ENCODE peak calls at places on chromosome X, in nine cellular contexts. C is GM10248, M is GM12878, A is nephron progenitor cell, D is type B pancreatic cell, G is A549, T is upper lobe of left lung, N is fibroblast of mammary gland, F is HFFc6. J is an unnamed sample.

GRCh38 chrX:95764972-95765451 is 919.6 kb upstream of the DIAPH2 start:
- DNase-seq in C (peak; percentile 3), M (no peak), A (no peak), D (no peak), G (no peak), T (no peak), N (peak; percentile 44), F (no peak), J (peak; percentile 8)

GRCh38 chrX:70253377-70254062 is 6.5 kb downstream of the P2RY4 start:
- DNase-seq in C (no peak), M (no peak), A (no peak), D (no peak), G (no peak), T (no peak), N (peak; percentile 33), F (no peak), J (no peak)

GRCh38 chrX:40297949-40298539 is 200.3 kb upstream of the BCOR start:
- DNase-seq in C (no peak), M (no peak), A (no peak), D (no peak), G (no peak), T (no peak), N (no peak), F (no peak), J (no peak)

GRCh38 chrX:140501940-140502468 is 2.9 kb downstream of the SOX3 start:
- DNase-seq in C (no peak), M (no peak), A (no peak), D (no peak), G (no peak), T (no peak), N (no peak), F (no peak), J (no peak)

GRCh38 chrX:21837056-21837455 is 2.4 kb upstream of the MBTPS2 start:
- DNase-seq in C (no peak), M (no peak), A (no peak), D (no peak), G (no peak), T (no peak), N (no peak), F (no peak), J (no peak)

GRCh38 chrX:150482537-150483217 is 85.7 kb upstream of the MTM1 start:
- DNase-seq in C (no peak), M (no peak), A (no peak), D (no peak), G (peak; percentile 59), T (no peak), N (peak; percentile 70), F (peak; percentile 58), J (no peak)

GRCh38 chrX:31436424-31436823 is 364.6 kb upstream of the FTHL17 start:
- DNase-seq in C (no peak), M (no peak), A (no peak), D (no peak), G (no peak), T (no peak), N (no peak), F (no peak), J (no peak)

GRCh38 chrX:13670197-13670596 is 17.3 kb downstream of the TCEANC start:
- DNase-seq in C (no peak), M (no peak), A (no peak), D (no peak), G (no peak), T (no peak), N (no peak), F (no peak), J (no peak)

GRCh38 chrX:56569378-56570061 is 6.1 kb downstream of the UBQLN2 start:
- DNase-seq in C (no peak), M (no peak), A (no peak), D (no peak), G (no peak), T (no peak), N (no peak), F (no peak), J (no peak)

GRCh38 chrX:72142094-72142843 is 10.6 kb upstream of the RTL5 start:
- DNase-seq in C (no peak), M (no peak), A (no peak), D (no peak), G (no peak), T (no peak), N (no peak), F (no peak), J (no peak)

GRCh38 chrX:150635952-150636351 is 57.2 kb upstream of the MTMR1 start:
- DNase-seq in C (peak; percentile 26), M (peak; percentile 5), A (no peak), D (no peak), G (peak; percentile 33), T (no peak), N (peak; percentile 83), F (peak; percentile 82), J (no peak)

GRCh38 chrX:84144281-84144680 is 43.7 kb downstream of the RPS6KA6 start:
- DNase-seq in C (no peak), M (no peak), A (no peak), D (no peak), G (no peak), T (no peak), N (peak; percentile 60), F (peak; percentile 43), J (no peak)

GRCh38 chrX:131816551-131817136 is 206.5 kb upstream of the STK26 start:
- DNase-seq in C (peak; percentile 40), M (peak; percentile 90), A (no peak), D (no peak), G (no peak), T (peak; percentile 74), N (peak; percentile 75), F (peak; percentile 4), J (no peak)

GRCh38 chrX:7362111-7362510 is 214.2 kb upstream of the PUDP start:
- DNase-seq in C (no peak), M (no peak), A (no peak), D (no peak), G (no peak), T (no peak), N (no peak), F (no peak), J (no peak)
- TF ChIP-seq CTCF in C (no peak), M (no peak), A (no peak), D (peak; percentile 20), G (no peak), T (no peak), N (no peak), F (no peak), J (no peak)

DNA sequence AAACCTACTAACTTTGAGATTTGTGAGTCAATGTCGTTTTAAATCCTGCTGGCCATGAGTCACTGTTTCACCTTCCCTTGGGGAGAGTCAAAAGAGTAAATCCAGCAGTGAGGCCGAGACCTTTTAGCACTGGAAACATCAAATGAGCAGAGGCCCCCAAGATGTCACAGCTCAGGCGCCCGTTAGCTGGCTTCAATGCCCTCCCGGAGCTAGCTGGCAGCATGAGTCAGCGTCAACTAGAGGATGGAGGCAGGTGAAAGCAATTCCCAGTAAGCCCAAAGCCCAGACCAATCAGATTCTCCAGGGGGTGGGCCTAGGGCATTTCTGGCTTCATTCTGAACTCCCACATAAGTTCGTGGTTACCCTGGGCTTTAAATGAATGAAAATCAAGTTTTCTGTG is 170.9 kb downstream of the CLCN4 start:
- DNase-seq in C (no peak), M (no peak), A (no peak), D (no peak), G (peak; percentile 24), T (no peak), N (peak; percentile 42), F (no peak), J (no peak)
- TF ChIP-seq CTCF in C (no peak), M (no peak), A (no peak), D (no peak), G (no peak), T (no peak), N (no peak), F (no peak), J (no peak)

GRCh38 chrX:154526901-154527675 is 11.1 kb upstream of the FAM3A start:
- DNase-seq in C (peak; percentile 67), M (peak; percentile 36), A (peak; percentile 74), D (no peak), G (no peak), T (peak; percentile 79), N (peak; percentile 69), F (peak; percentile 56), J (peak; percentile 40)
- TF ChIP-seq CTCF in C (peak; percentile 43), M (peak; percentile 52), A (no peak), D (peak; percentile 66), G (peak; percentile 42), T (peak; percentile 35), N (peak; percentile 57), F (peak; percentile 63), J (peak; percentile 45)

GRCh38 chrX:44012484-44013096 is 39.4 kb upstream of the NDP start:
- DNase-seq in C (no peak), M (no peak), A (no peak), D (no peak), G (peak; percentile 31), T (peak; percentile 71), N (peak; percentile 85), F (peak; percentile 82), J (no peak)
- TF ChIP-seq CTCF in C (no peak), M (no peak), A (no peak), D (no peak), G (no peak), T (no peak), N (peak; percentile 20), F (peak; percentile 11), J (no peak)

DNA sequence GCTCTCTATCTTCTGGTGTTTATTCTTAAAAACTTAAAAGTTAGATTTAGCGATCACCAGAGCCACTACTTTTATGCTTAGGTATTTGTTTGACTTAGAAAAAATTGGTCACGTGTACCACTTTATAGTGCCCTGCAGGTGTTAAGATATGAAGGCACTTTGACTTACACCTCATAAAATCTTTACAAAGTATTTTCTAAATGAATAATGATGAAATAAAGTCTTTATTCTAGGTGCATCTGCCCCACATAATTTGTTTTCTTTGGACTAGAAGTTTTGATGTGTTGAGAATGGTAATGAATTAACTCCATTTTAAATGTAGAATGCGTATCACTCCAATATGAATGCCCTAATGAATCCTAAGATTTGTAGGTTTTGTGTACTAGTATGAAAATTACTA is 2.9 kb downstream of the FMR1 start:
- DNase-seq in C (no peak), M (no peak), A (no peak), D (no peak), G (no peak), T (no peak), N (no peak), F (no peak), J (no peak)
- TF ChIP-seq CTCF in C (no peak), M (no peak), A (no peak), D (no peak), G (no peak), T (no peak), N (no peak), F (no peak), J (no peak)

J was measured in D721Med.